ENCODE peak calls at places on chromosome 16, in eight cellular contexts. One of them, this sample, is unnamed. For H3K27me3, the result is how much of the 10 kb centered on the place peaks cover.

GRCh38 chr16:79128706-79129105 is 471.8 kb downstream of the MAF start:
- DNase-seq in lower lobe of right lung: no peak
- DNase-seq in CD8-positive, alpha-beta memory T cell: no peak
- DNase-seq in CD4-positive, alpha-beta memory T cell: no peak
- DNase-seq in ovary: no peak
- DNase-seq in HL-60: no peak
- DNase-seq in AG04450: no peak
- DNase-seq in MM.1S: no peak
- DNase-seq in this sample: no peak

GRCh38 chr16:48212033-48212432 is 32.1 kb upstream of the LONP2 start:
- DNase-seq in lower lobe of right lung: no peak
- DNase-seq in CD8-positive, alpha-beta memory T cell: no peak
- DNase-seq in CD4-positive, alpha-beta memory T cell: no peak
- DNase-seq in ovary: no peak
- DNase-seq in HL-60: no peak
- DNase-seq in AG04450: no peak
- DNase-seq in MM.1S: no peak
- DNase-seq in this sample: no peak

GRCh38 chr16:19005561-19006445 is 22.1 kb downstream of the TMC7 start:
- DNase-seq in lower lobe of right lung: no peak
- DNase-seq in CD8-positive, alpha-beta memory T cell: no peak
- DNase-seq in CD4-positive, alpha-beta memory T cell: no peak
- DNase-seq in ovary: no peak
- DNase-seq in HL-60: no peak
- DNase-seq in AG04450: no peak
- DNase-seq in MM.1S: no peak
- DNase-seq in this sample: no peak

GRCh38 chr16:74667215-74667765 is 613 bp upstream of the RFWD3 start:
- DNase-seq in lower lobe of right lung: peak
- DNase-seq in CD8-positive, alpha-beta memory T cell: peak
- DNase-seq in CD4-positive, alpha-beta memory T cell: no peak
- DNase-seq in ovary: peak
- DNase-seq in HL-60: no peak
- DNase-seq in AG04450: no peak
- DNase-seq in MM.1S: peak
- DNase-seq in this sample: no peak

GRCh38 chr16:70768205-70768580 is 32.8 kb downstream of the VAC14 start:
- DNase-seq in lower lobe of right lung: no peak
- DNase-seq in CD8-positive, alpha-beta memory T cell: no peak
- DNase-seq in CD4-positive, alpha-beta memory T cell: no peak
- DNase-seq in ovary: no peak
- DNase-seq in HL-60: no peak
- DNase-seq in AG04450: no peak
- DNase-seq in MM.1S: no peak
- DNase-seq in this sample: no peak

GRCh38 chr16:59397638-59398037 is 663.5 kb upstream of the GOT2 start:
- DNase-seq in lower lobe of right lung: no peak
- DNase-seq in CD8-positive, alpha-beta memory T cell: no peak
- DNase-seq in CD4-positive, alpha-beta memory T cell: no peak
- DNase-seq in ovary: no peak
- DNase-seq in HL-60: no peak
- DNase-seq in AG04450: no peak
- DNase-seq in MM.1S: no peak
- DNase-seq in this sample: no peak

GRCh38 chr16:11635679-11636171 is 32.5 kb upstream of the SNN start:
- DNase-seq in lower lobe of right lung: no peak
- DNase-seq in CD8-positive, alpha-beta memory T cell: no peak
- DNase-seq in CD4-positive, alpha-beta memory T cell: no peak
- DNase-seq in ovary: no peak
- DNase-seq in HL-60: no peak
- DNase-seq in AG04450: no peak
- DNase-seq in MM.1S: no peak
- DNase-seq in this sample: no peak

GRCh38 chr16:88434746-88435145 is 18.3 kb upstream of the ZFPM1 start:
- DNase-seq in lower lobe of right lung: no peak
- DNase-seq in CD8-positive, alpha-beta memory T cell: no peak
- DNase-seq in CD4-positive, alpha-beta memory T cell: no peak
- DNase-seq in ovary: no peak
- DNase-seq in HL-60: no peak
- DNase-seq in AG04450: no peak
- DNase-seq in MM.1S: no peak
- DNase-seq in this sample: no peak

GRCh38 chr16:17282247-17282646 is 188.5 kb downstream of the XYLT1 start:
- DNase-seq in lower lobe of right lung: no peak
- DNase-seq in CD8-positive, alpha-beta memory T cell: no peak
- DNase-seq in CD4-positive, alpha-beta memory T cell: no peak
- DNase-seq in ovary: no peak
- DNase-seq in HL-60: no peak
- DNase-seq in AG04450: no peak
- DNase-seq in MM.1S: peak
- DNase-seq in this sample: no peak

GRCh38 chr16:69329369-69330285 is 761 bp downstream of the PDF start:
- DNase-seq in lower lobe of right lung: no peak
- DNase-seq in CD8-positive, alpha-beta memory T cell: no peak
- DNase-seq in CD4-positive, alpha-beta memory T cell: no peak
- DNase-seq in ovary: no peak
- DNase-seq in HL-60: no peak
- DNase-seq in AG04450: no peak
- DNase-seq in MM.1S: peak
- DNase-seq in this sample: peak

GRCh38 chr16:7218936-7219335 is 113.7 kb upstream of the RBFOX1 start:
- DNase-seq in lower lobe of right lung: no peak
- DNase-seq in CD8-positive, alpha-beta memory T cell: no peak
- DNase-seq in CD4-positive, alpha-beta memory T cell: no peak
- DNase-seq in ovary: no peak
- DNase-seq in HL-60: no peak
- DNase-seq in AG04450: no peak
- DNase-seq in MM.1S: no peak
- DNase-seq in this sample: no peak

GRCh38 chr16:76226011-76226410 is 51.2 kb upstream of the CNTNAP4 start:
- DNase-seq in lower lobe of right lung: no peak
- DNase-seq in CD8-positive, alpha-beta memory T cell: no peak
- DNase-seq in CD4-positive, alpha-beta memory T cell: no peak
- DNase-seq in ovary: no peak
- DNase-seq in HL-60: no peak
- DNase-seq in AG04450: no peak
- DNase-seq in MM.1S: no peak
- DNase-seq in this sample: no peak

GRCh38 chr16:68426355-68426652 is 22.0 kb downstream of the SMPD3 start:
- DNase-seq in lower lobe of right lung: no peak
- DNase-seq in CD8-positive, alpha-beta memory T cell: no peak
- DNase-seq in CD4-positive, alpha-beta memory T cell: no peak
- DNase-seq in ovary: no peak
- DNase-seq in HL-60: no peak
- DNase-seq in AG04450: no peak
- DNase-seq in MM.1S: no peak
- DNase-seq in this sample: no peak

GRCh38 chr16:61934591-61934990 is 101.6 kb downstream of the CDH8 start:
- DNase-seq in lower lobe of right lung: no peak
- DNase-seq in CD8-positive, alpha-beta memory T cell: no peak
- DNase-seq in CD4-positive, alpha-beta memory T cell: no peak
- DNase-seq in ovary: no peak
- DNase-seq in HL-60: no peak
- DNase-seq in AG04450: no peak
- DNase-seq in MM.1S: no peak
- DNase-seq in this sample: no peak

GRCh38 chr16:89038221-89038721 is 55.4 kb upstream of the ACSF3 start:
- DNase-seq in lower lobe of right lung: peak
- DNase-seq in CD8-positive, alpha-beta memory T cell: no peak
- DNase-seq in CD4-positive, alpha-beta memory T cell: no peak
- DNase-seq in ovary: no peak
- DNase-seq in HL-60: no peak
- DNase-seq in AG04450: no peak
- DNase-seq in MM.1S: no peak
- DNase-seq in this sample: no peak

GRCh38 chr16:50571786-50572185 is 23.6 kb downstream of the NKD1 start:
- DNase-seq in lower lobe of right lung: no peak
- DNase-seq in CD8-positive, alpha-beta memory T cell: no peak
- DNase-seq in CD4-positive, alpha-beta memory T cell: no peak
- DNase-seq in ovary: no peak
- DNase-seq in HL-60: no peak
- DNase-seq in AG04450: no peak
- DNase-seq in MM.1S: no peak
- DNase-seq in this sample: no peak

GRCh38 chr16:83110221-83110768 is 483.5 kb downstream of the CDH13 start:
- DNase-seq in lower lobe of right lung: no peak
- DNase-seq in CD8-positive, alpha-beta memory T cell: no peak
- DNase-seq in CD4-positive, alpha-beta memory T cell: no peak
- DNase-seq in ovary: no peak
- DNase-seq in HL-60: no peak
- DNase-seq in AG04450: no peak
- DNase-seq in MM.1S: no peak
- DNase-seq in this sample: no peak

GRCh38 chr16:15404792-15405191 is 9.2 kb downstream of the MPV17L start:
- DNase-seq in lower lobe of right lung: no peak
- DNase-seq in CD8-positive, alpha-beta memory T cell: no peak
- DNase-seq in CD4-positive, alpha-beta memory T cell: no peak
- DNase-seq in ovary: peak
- DNase-seq in HL-60: no peak
- DNase-seq in AG04450: no peak
- DNase-seq in MM.1S: peak
- DNase-seq in this sample: no peak

DNA sequence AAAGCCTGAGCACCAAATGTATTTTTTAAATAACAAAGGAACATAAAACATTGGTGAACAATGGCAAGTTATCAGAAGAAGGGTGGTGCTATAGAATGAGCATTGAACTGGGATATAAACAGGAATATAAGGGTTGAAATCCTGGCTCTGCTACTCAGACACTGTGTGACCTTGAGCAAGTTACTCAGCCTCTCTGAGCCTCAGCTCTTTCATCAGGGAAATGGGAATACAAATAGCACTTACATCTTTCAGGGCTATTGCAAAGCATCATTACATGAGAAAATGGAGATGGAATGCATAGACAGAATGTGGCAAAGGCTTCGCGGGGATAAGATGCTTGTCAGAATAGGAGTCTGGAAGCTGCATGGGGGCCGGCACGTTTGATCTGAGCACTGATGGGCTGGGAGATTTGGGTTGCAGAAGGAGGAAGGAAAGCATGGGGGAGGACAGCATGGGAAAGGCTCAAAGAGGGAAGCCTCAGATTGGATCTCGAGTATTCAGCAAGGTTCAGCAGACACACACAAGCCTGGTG is 4.8 kb upstream of the CDH5 start:
- DNase-seq in lower lobe of right lung: no peak
- DNase-seq in CD8-positive, alpha-beta memory T cell: no peak
- DNase-seq in CD4-positive, alpha-beta memory T cell: no peak
- DNase-seq in ovary: no peak
- DNase-seq in HL-60: no peak
- DNase-seq in AG04450: no peak
- DNase-seq in MM.1S: no peak
- DNase-seq in this sample: no peak
- H3K27me3 ChIP-seq in lower lobe of right lung: under half
- H3K27me3 ChIP-seq in CD8-positive, alpha-beta memory T cell: under half
- H3K27me3 ChIP-seq in CD4-positive, alpha-beta memory T cell: under half
- H3K27me3 ChIP-seq in ovary: under half
- H3K27me3 ChIP-seq in HL-60: under half
- H3K27me3 ChIP-seq in AG04450: under half
- H3K27me3 ChIP-seq in MM.1S: half or more
- H3K27me3 ChIP-seq in this sample: under half

DNA sequence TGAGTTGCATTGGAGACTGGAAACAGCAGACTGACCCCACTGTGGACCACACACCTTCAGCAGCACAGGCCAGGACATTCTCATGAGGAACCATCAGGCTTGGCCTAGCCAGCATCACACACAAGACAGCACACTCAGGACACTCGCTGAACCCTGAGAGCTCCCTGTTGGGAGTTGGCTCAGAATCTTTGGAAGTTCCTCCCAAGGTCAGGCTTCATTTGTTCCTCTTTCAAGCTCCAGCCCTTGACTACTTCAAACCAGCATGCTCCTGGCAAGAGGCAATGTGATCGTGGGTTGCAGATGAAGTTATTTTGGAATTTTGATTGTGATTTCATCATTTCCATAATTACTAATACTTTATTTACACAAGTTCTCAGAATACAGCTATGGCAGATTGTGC is 2.1 kb downstream of the MT1H start:
- DNase-seq in lower lobe of right lung: no peak
- DNase-seq in CD8-positive, alpha-beta memory T cell: no peak
- DNase-seq in CD4-positive, alpha-beta memory T cell: no peak
- DNase-seq in ovary: no peak
- DNase-seq in HL-60: no peak
- DNase-seq in AG04450: no peak
- DNase-seq in MM.1S: no peak
- DNase-seq in this sample: no peak
- H3K27me3 ChIP-seq in lower lobe of right lung: half or more
- H3K27me3 ChIP-seq in CD8-positive, alpha-beta memory T cell: under half
- H3K27me3 ChIP-seq in CD4-positive, alpha-beta memory T cell: under half
- H3K27me3 ChIP-seq in ovary: under half
- H3K27me3 ChIP-seq in HL-60: under half
- H3K27me3 ChIP-seq in AG04450: half or more
- H3K27me3 ChIP-seq in MM.1S: half or more
- H3K27me3 ChIP-seq in this sample: half or more

DNA sequence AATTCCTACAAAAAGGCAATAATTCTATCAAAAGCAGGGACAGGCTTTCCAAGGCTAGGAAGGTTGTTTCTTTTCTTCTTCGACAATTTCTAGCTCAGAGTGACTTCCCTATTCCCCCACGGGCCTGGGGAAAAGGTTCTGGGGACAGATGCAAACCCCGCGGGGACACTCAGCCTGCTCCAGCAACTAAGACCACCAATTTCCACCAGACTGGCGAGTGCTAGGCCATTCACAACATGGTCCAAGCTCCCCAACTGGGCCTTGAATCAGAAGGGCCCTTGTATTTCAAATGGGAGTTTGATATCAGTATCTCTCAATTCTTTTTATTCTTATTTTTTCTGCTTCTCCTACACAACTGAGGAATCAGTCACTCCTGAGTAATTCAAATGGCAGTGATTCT is 86.7 kb downstream of the USP31 start:
- DNase-seq in lower lobe of right lung: no peak
- DNase-seq in CD8-positive, alpha-beta memory T cell: no peak
- DNase-seq in CD4-positive, alpha-beta memory T cell: no peak
- DNase-seq in ovary: no peak
- DNase-seq in HL-60: no peak
- DNase-seq in AG04450: no peak
- DNase-seq in MM.1S: no peak
- DNase-seq in this sample: no peak
- H3K27me3 ChIP-seq in lower lobe of right lung: under half
- H3K27me3 ChIP-seq in CD8-positive, alpha-beta memory T cell: under half
- H3K27me3 ChIP-seq in CD4-positive, alpha-beta memory T cell: under half
- H3K27me3 ChIP-seq in ovary: under half
- H3K27me3 ChIP-seq in HL-60: under half
- H3K27me3 ChIP-seq in AG04450: under half
- H3K27me3 ChIP-seq in MM.1S: under half
- H3K27me3 ChIP-seq in this sample: under half

DNA sequence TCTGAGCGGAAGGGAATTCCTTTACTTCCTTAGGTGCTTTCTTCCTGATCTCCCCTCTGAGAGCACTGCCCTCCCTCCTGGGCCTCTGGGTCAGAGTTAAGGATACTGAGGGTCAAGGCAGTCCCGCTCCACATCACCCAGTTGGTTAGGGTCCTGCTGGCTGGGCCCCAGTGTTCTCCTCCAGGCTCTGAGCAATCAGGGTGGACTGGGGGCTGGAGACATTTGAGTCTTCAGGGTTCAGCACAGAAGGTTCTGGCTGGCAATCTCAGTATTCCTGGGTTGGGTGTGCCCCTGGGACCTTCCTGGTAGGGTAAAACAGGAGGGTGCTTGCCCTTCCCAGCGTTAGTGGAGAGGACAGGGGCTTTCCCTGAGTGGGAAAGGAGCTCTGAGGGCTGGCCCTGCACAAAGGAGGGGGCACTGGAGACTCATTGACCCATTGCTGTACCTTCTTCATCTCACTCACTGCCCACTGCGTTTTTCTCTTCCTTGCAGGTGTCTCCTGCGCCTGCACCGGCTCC is 448 bp downstream of the MT1M start:
- DNase-seq in lower lobe of right lung: no peak
- DNase-seq in CD8-positive, alpha-beta memory T cell: no peak
- DNase-seq in CD4-positive, alpha-beta memory T cell: no peak
- DNase-seq in ovary: no peak
- DNase-seq in HL-60: no peak
- DNase-seq in AG04450: no peak
- DNase-seq in MM.1S: no peak
- DNase-seq in this sample: no peak
- H3K27me3 ChIP-seq in lower lobe of right lung: half or more
- H3K27me3 ChIP-seq in CD8-positive, alpha-beta memory T cell: half or more
- H3K27me3 ChIP-seq in CD4-positive, alpha-beta memory T cell: under half
- H3K27me3 ChIP-seq in ovary: under half
- H3K27me3 ChIP-seq in HL-60: half or more
- H3K27me3 ChIP-seq in AG04450: half or more
- H3K27me3 ChIP-seq in MM.1S: half or more
- H3K27me3 ChIP-seq in this sample: half or more

This sample was measured in CD4-positive, alpha-beta T cell.